ENCODE peak calls at places on chromosome X, in nine cellular contexts. X is GM06990, W is ovary, N is hippocampal formation, O is C1 segment of cervical spinal cord, U is stromal cell of bone marrow, C is caudate nucleus, T is GM12865, H is GM04504. S is an unnamed sample.

GRCh38 chrX:107712231-107713204 is 63.1 kb downstream of the TSC22D3 start:
- DNase-seq in O (no peak), N (no peak), U (peak; percentile 61), X (no peak), C (no peak), T (no peak), H (no peak), W (peak; percentile 60), S (peak; percentile 54)

GRCh38 chrX:135698924-135699323 is 14.5 kb upstream of the CT45A1 start:
- DNase-seq in O (no peak), U (no peak), T (no peak), C (no peak), N (no peak), W (no peak), H (no peak), X (no peak), S (no peak)

GRCh38 chrX:104921606-104922205 is 298.8 kb downstream of the TEX13A start:
- DNase-seq in O (no peak), H (no peak), U (no peak), X (peak; percentile 25), C (no peak), W (no peak), T (no peak), N (no peak), S (no peak)

GRCh38 chrX:4397471-4397870 is 684.0 kb upstream of the PRKX start:
- DNase-seq in N (no peak), X (no peak), H (no peak), U (no peak), W (no peak), C (no peak), O (no peak), T (no peak), S (no peak)

GRCh38 chrX:97609938-97610337 is 726.2 kb downstream of the RPA4 start:
- DNase-seq in H (no peak), N (no peak), C (no peak), O (no peak), T (no peak), X (no peak), U (no peak), W (no peak), S (no peak)

GRCh38 chrX:95797344-95797743 is 887.3 kb upstream of the DIAPH2 start:
- DNase-seq in X (no peak), T (no peak), H (no peak), C (no peak), O (no peak), N (no peak), W (no peak), U (no peak), S (no peak)

GRCh38 chrX:97984641-97985040 is 1100.9 kb downstream of the RPA4 start:
- DNase-seq in X (no peak), W (no peak), N (no peak), T (no peak), H (no peak), C (no peak), U (no peak), O (no peak), S (no peak)

GRCh38 chrX:22950278-22951266 is 49.2 kb upstream of the DDX53 start:
- DNase-seq in C (no peak), U (peak; percentile 80), H (peak; percentile 50), N (no peak), T (no peak), O (no peak), X (no peak), W (peak; percentile 33), S (no peak)

GRCh38 chrX:15437724-15438123 is 53.5 kb upstream of the VEGFD start:
- DNase-seq in U (no peak), N (no peak), O (no peak), H (no peak), X (no peak), W (no peak), C (no peak), T (no peak), S (no peak)

GRCh38 chrX:53357799-53358530 is 64.5 kb downstream of the SMC1A start:
- DNase-seq in C (no peak), H (peak; percentile 5), N (no peak), U (peak; percentile 13), X (no peak), W (no peak), T (no peak), O (no peak), S (no peak)

GRCh38 chrX:143634701-143635442 is 1.0 kb downstream of the SLITRK4 start:
- DNase-seq in T (no peak), H (no peak), X (no peak), C (peak; percentile 1), O (no peak), U (no peak), W (no peak), N (no peak), S (no peak)

GRCh38 chrX:19904778-19905367 is 17.5 kb upstream of the SH3KBP1 start:
- DNase-seq in H (no peak), O (no peak), T (peak; percentile 67), C (no peak), W (no peak), X (no peak), U (no peak), N (peak; percentile 32), S (no peak)

GRCh38 chrX:139560221-139560620 is 29.7 kb downstream of the F9 start:
- DNase-seq in X (no peak), N (no peak), W (no peak), U (peak; percentile 7), H (peak; percentile 6), C (no peak), O (no peak), T (no peak), S (no peak)

GRCh38 chrX:12975670-12975965 is 708 bp downstream of the TMSB4X start:
- DNase-seq in H (no peak), C (no peak), O (no peak), N (no peak), U (no peak), X (no peak), T (no peak), W (peak; percentile 38), S (peak; percentile 37)

GRCh38 chrX:50691820-50692219 is 122.2 kb downstream of the SHROOM4 start:
- DNase-seq in T (peak; percentile 48), U (peak; percentile 24), X (peak; percentile 6), N (peak; percentile 34), H (peak; percentile 11), O (no peak), C (no peak), W (no peak), S (no peak)

GRCh38 chrX:53280703-53281320 is 572 bp downstream of the IQSEC2 start:
- DNase-seq in T (no peak), C (no peak), U (no peak), N (no peak), X (no peak), H (no peak), W (peak; percentile 77), O (no peak), S (peak; percentile 75)